ENCODE peak calls at places on chromosomes 3 and 15, in six cellular contexts. M is hepatocyte, X is lower lobe of right lung, R is H9, S is PC-3, H is psoas muscle. N is an unnamed sample.
A peak's percentile ranks its signal among the peaks of the same experiment; 100 is the strongest.

GRCh38 chr3:15347104-15347736 is 14.8 kb upstream of the SH3BP5 start:
- DNase-seq in M (no peak), X (no peak), R (no peak), S (no peak), H (no peak), N (no peak)

GRCh38 chr15:73273181-73274002 is 95.4 kb downstream of the HCN4 start:
- DNase-seq in M (peak; percentile 77), X (no peak), R (peak; percentile 66), S (peak; percentile 63), H (peak; percentile 53), N (no peak)

GRCh38 chr3:73192036-73192738 is 130.7 kb downstream of the EBLN2 start:
- DNase-seq in M (peak; percentile 4), X (no peak), R (peak; percentile 76), S (peak; percentile 21), H (no peak), N (no peak)

GRCh38 chr15:87477759-87478687 is 778.5 kb downstream of the NTRK3 start:
- DNase-seq in M (peak; percentile 90), X (no peak), R (peak; percentile 31), S (peak; percentile 49), H (no peak), N (no peak)

GRCh38 chr3:61979645-61980430 is 393.5 kb downstream of the FEZF2 start:
- DNase-seq in M (no peak), X (no peak), R (no peak), S (no peak), H (no peak), N (no peak)

GRCh38 chr3:66836363-66837152 is 161.5 kb upstream of the KBTBD8 start:
- DNase-seq in M (no peak), X (no peak), R (no peak), S (peak; percentile 10), H (no peak), N (no peak)

GRCh38 chr3:105938101-105938500 is 69.3 kb upstream of the CBLB start:
- DNase-seq in M (peak; percentile 21), X (no peak), R (no peak), S (no peak), H (no peak), N (no peak)

GRCh38 chr15:92637621-92638020 is 18.0 kb downstream of the FAM174B start:
- DNase-seq in M (no peak), X (no peak), R (no peak), S (no peak), H (no peak), N (no peak)

GRCh38 chr3:149620291-149621020 is 37.4 kb downstream of the WWTR1 start:
- DNase-seq in M (no peak), X (no peak), R (no peak), S (peak; percentile 26), H (no peak), N (no peak)

GRCh38 chr3:49019941-49020334 is 1.6 kb upstream of the DALRD3 start:
- DNase-seq in M (no peak), X (peak; percentile 31), R (no peak), S (peak; percentile 49), H (peak; percentile 52), N (no peak)

GRCh38 chr3:175001091-175001490 is 142.0 kb downstream of the NAALADL2 start:
- DNase-seq in M (no peak), X (no peak), R (no peak), S (no peak), H (no peak), N (no peak)

GRCh38 chr3:12138044-12138443 is 20.7 kb downstream of the TIMP4 start:
- DNase-seq in M (no peak), X (no peak), R (peak; percentile 44), S (peak; percentile 58), H (no peak), N (no peak)

GRCh38 chr3:104108522-104108921 is 1258.2 kb upstream of the ALCAM start:
- DNase-seq in M (no peak), X (no peak), R (no peak), S (peak; percentile 5), H (no peak), N (no peak)

GRCh38 chr15:74419432-74419831 is 14.3 kb downstream of the SEMA7A start:
- DNase-seq in M (no peak), X (no peak), R (no peak), S (no peak), H (no peak), N (no peak)
- H3K4me1 ChIP-seq in M (peaks cover 14% of the 10 kb centered on the region), X (peaks cover 10% of the 10 kb centered on the region), R (peaks cover 7% of the 10 kb centered on the region), S (peaks cover 94% of the 10 kb centered on the region), H (no peaks in the 10 kb centered on the region), N (peaks cover 10% of the 10 kb centered on the region)

GRCh38 chr3:134807189-134807588 is 12.1 kb downstream of the EPHB1 start:
- DNase-seq in M (no peak), X (no peak), R (no peak), S (no peak), H (no peak), N (no peak)

GRCh38 chr3:134808835-134809234 is 13.8 kb downstream of the EPHB1 start:
- DNase-seq in M (no peak), X (no peak), R (no peak), S (no peak), H (no peak), N (no peak)

GRCh38 chr3:134810850-134811249 is 15.8 kb downstream of the EPHB1 start:
- DNase-seq in M (no peak), X (no peak), R (peak; percentile 50), S (no peak), H (no peak), N (no peak)

GRCh38 chr3:134809412-134810051 is 14.5 kb downstream of the EPHB1 start:
- DNase-seq in M (peak; percentile 69), X (no peak), R (no peak), S (no peak), H (no peak), N (no peak)

GRCh38 chr3:134810052-134810435 is 15.0 kb downstream of the EPHB1 start:
- DNase-seq in M (no peak), X (no peak), R (peak; percentile 43), S (no peak), H (no peak), N (no peak)
- H3K4me1 ChIP-seq in M (no peaks in the 10 kb centered on the region), X (no peaks in the 10 kb centered on the region), R (peaks cover 19% of the 10 kb centered on the region), S (no peaks in the 10 kb centered on the region), H (peaks cover 3% of the 10 kb centered on the region), N (no peaks in the 10 kb centered on the region)

GRCh38 chr3:57986261-57986660 is 22.0 kb upstream of the FLNB start:
- DNase-seq in M (no peak), X (no peak), R (no peak), S (no peak), H (no peak), N (no peak)

GRCh38 chr3:57985176-57985976 is 22.8 kb upstream of the FLNB start:
- DNase-seq in M (no peak), X (no peak), R (no peak), S (peak; percentile 1), H (no peak), N (no peak)

GRCh38 chr3:57982561-57983243 is 25.5 kb upstream of the FLNB start:
- DNase-seq in M (no peak), X (no peak), R (no peak), S (no peak), H (no peak), N (no peak)

GRCh38 chr3:57985977-57986246 is 22.3 kb upstream of the FLNB start:
- DNase-seq in M (no peak), X (no peak), R (no peak), S (no peak), H (no peak), N (no peak)

DNA sequence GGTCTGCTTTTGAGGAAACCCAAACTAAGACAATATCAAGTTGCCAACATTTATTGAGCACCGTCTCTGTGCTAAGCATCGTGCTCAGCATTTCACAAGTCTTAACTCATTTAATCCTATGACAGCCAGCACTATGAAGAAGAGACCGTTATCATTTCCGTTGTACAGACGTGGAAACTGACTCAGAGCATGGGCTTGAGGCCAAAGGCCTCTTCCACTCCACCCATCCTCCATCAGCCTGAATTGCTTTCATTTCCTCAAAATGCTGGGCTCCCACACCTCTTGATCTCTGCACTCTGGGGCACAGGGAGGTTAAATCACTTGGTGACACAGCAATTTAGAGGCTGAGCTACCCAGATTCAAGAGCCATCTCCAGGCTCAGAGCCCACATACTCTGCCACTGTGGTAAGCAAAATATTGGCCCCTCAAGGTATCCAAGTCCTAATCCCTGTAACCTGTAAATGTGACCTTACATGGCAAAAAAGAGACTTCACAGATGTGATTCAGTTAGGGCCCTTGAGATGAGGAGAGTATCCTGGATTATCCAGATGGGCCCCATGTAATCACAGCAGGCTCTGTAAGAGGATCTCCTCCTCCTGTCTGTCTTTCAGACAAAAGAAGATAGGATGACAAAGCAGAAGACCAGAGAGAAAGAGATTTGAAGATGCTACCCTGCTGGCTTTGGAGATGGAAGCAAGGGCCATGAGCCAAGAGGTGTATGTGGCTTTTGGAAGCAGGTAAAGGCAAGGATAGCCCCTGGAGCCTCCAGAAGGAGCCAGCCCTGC is 24.3 kb upstream of the FLNB start:
- DNase-seq in M (peak; percentile 67), X (peak; percentile 66), R (no peak), S (peak; percentile 87), H (peak; percentile 70), N (no peak)
- H3K4me1 ChIP-seq in M (peaks cover 10% of the 10 kb centered on the region), X (peaks cover 25% of the 10 kb centered on the region), R (no peaks in the 10 kb centered on the region), S (peaks cover 43% of the 10 kb centered on the region), H (no peaks in the 10 kb centered on the region), N (peaks cover 18% of the 10 kb centered on the region)

GRCh38 chr15:64456634-64457108 is 3.7 kb upstream of the ZNF609 start:
- DNase-seq in M (peak; percentile 27), X (no peak), R (no peak), S (no peak), H (no peak), N (no peak)
- H3K4me1 ChIP-seq in M (peaks cover 42% of the 10 kb centered on the region), X (peaks cover 31% of the 10 kb centered on the region), R (peaks cover 3% of the 10 kb centered on the region), S (peaks cover 10% of the 10 kb centered on the region), H (peaks cover 19% of the 10 kb centered on the region), N (peaks cover 14% of the 10 kb centered on the region)

N was measured in upper lobe of right lung.